ENCODE peak calls at places on chromosomes 4 and X, in seven cellular contexts. One of them, this sample, is unnamed.

GRCh38 chr4:188941524-188942109 is 802.4 kb downstream of the TRIML1 start:
- DNase-seq in upper lobe of left lung: no peak
- DNase-seq in vagina: no peak
- DNase-seq in heart left ventricle: no peak
- DNase-seq in ovary: no peak
- DNase-seq in body of pancreas: no peak
- DNase-seq in prostate gland: no peak
- DNase-seq in this sample: no peak

GRCh38 chr4:57065730-57066482 is 44.3 kb downstream of the IGFBP7 start:
- DNase-seq in upper lobe of left lung: no peak
- DNase-seq in vagina: no peak
- DNase-seq in heart left ventricle: no peak
- DNase-seq in ovary: no peak
- DNase-seq in body of pancreas: no peak
- DNase-seq in prostate gland: no peak
- DNase-seq in this sample: no peak

GRCh38 chrX:19964017-19964710 is 26.7 kb downstream of the BCLAF3 start:
- DNase-seq in upper lobe of left lung: no peak
- DNase-seq in vagina: no peak
- DNase-seq in heart left ventricle: no peak
- DNase-seq in ovary: no peak
- DNase-seq in body of pancreas: no peak
- DNase-seq in prostate gland: no peak
- DNase-seq in this sample: no peak

GRCh38 chrX:356385-357034 is 30.2 kb downstream of the PPP2R3B start:
- DNase-seq in upper lobe of left lung: peak; percentile 42
- DNase-seq in vagina: no peak
- DNase-seq in heart left ventricle: no peak
- DNase-seq in ovary: peak; percentile 0
- DNase-seq in body of pancreas: no peak
- DNase-seq in prostate gland: no peak
- DNase-seq in this sample: no peak

GRCh38 chrX:113399501-113400192 is 559.0 kb upstream of the AMOT start:
- DNase-seq in upper lobe of left lung: no peak
- DNase-seq in vagina: no peak
- DNase-seq in heart left ventricle: no peak
- DNase-seq in ovary: no peak
- DNase-seq in body of pancreas: no peak
- DNase-seq in prostate gland: no peak
- DNase-seq in this sample: no peak

GRCh38 chrX:78104447-78105176 is 564 bp downstream of the PGK1 start:
- DNase-seq in upper lobe of left lung: peak; percentile 21
- DNase-seq in vagina: no peak
- DNase-seq in heart left ventricle: peak; percentile 51
- DNase-seq in ovary: peak; percentile 37
- DNase-seq in body of pancreas: peak; percentile 68
- DNase-seq in prostate gland: peak; percentile 32
- DNase-seq in this sample: peak; percentile 74

GRCh38 chr4:86935833-86936721 is 1.3 kb downstream of the AFF1 start:
- DNase-seq in upper lobe of left lung: peak; percentile 89
- DNase-seq in vagina: no peak
- DNase-seq in heart left ventricle: peak; percentile 39
- DNase-seq in ovary: peak; percentile 43
- DNase-seq in body of pancreas: peak; percentile 75
- DNase-seq in prostate gland: peak; percentile 82
- DNase-seq in this sample: peak; percentile 72

GRCh38 chr4:25068386-25068785 is 37.6 kb upstream of the LGI2 start:
- DNase-seq in upper lobe of left lung: no peak
- DNase-seq in vagina: no peak
- DNase-seq in heart left ventricle: no peak
- DNase-seq in ovary: no peak
- DNase-seq in body of pancreas: no peak
- DNase-seq in prostate gland: no peak
- DNase-seq in this sample: no peak

GRCh38 chrX:99078301-99078700 is 1331.8 kb downstream of the PCDH19 start:
- DNase-seq in upper lobe of left lung: no peak
- DNase-seq in vagina: no peak
- DNase-seq in heart left ventricle: no peak
- DNase-seq in ovary: no peak
- DNase-seq in body of pancreas: no peak
- DNase-seq in prostate gland: no peak
- DNase-seq in this sample: peak; percentile 17

GRCh38 chrX:85112270-85112669 is 108.6 kb downstream of the APOOL start:
- DNase-seq in upper lobe of left lung: no peak
- DNase-seq in vagina: no peak
- DNase-seq in heart left ventricle: no peak
- DNase-seq in ovary: no peak
- DNase-seq in body of pancreas: no peak
- DNase-seq in prostate gland: no peak
- DNase-seq in this sample: no peak

GRCh38 chr4:91914176-91914804 is 389.5 kb upstream of the GRID2 start:
- DNase-seq in upper lobe of left lung: no peak
- DNase-seq in vagina: no peak
- DNase-seq in heart left ventricle: no peak
- DNase-seq in ovary: no peak
- DNase-seq in body of pancreas: peak; percentile 24
- DNase-seq in prostate gland: no peak
- DNase-seq in this sample: no peak

DNA sequence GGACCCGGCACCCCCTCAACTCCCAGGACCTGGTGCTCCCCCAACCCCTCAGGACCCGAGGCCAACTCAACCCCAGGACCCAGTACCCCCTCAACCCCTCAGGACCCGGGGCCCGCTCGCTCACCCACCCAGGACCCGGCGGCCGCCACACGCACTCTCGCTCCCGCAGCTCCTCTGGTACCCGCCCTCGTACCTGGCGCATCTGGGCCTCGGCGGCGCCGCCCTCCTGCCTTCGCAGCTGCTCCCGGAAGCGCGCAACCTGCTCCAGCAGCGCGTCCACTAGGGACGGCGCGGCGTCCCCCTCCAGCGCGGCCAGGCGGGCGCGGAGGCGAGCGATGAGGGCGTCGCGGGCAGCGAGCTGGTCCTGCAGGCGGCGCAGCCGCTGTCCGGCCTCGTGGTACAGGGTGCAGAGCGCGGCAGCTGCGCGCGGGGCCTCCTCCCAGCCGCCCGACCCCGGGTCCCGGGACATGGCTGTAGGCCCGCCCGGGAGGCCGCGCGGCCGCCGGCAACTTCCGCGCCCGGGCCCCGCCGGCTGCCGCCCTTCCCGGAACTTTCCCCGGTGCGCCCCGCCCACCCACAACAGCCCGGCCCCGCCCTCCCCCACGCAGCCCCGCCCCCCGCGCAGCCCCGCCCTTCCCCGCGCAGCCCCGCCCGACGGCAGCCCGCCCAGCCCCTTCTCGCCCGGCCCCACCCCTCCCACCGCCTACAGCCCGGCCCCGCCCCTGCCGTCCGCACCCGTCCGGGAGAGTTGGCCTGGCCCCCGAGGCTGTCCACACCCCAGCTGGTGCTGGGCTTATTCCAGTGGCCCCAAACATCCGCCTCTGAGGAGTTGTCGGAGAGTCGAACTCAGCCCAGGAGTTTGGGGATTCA is at the start of gene TNIP2:
- DNase-seq in upper lobe of left lung: peak; percentile 96
- DNase-seq in vagina: no peak
- DNase-seq in heart left ventricle: peak; percentile 90
- DNase-seq in ovary: peak; percentile 92
- DNase-seq in body of pancreas: peak; percentile 91
- DNase-seq in prostate gland: peak; percentile 83
- DNase-seq in this sample: peak; percentile 91
- TF ChIP-seq CTCF in upper lobe of left lung: peak; percentile 72
- TF ChIP-seq CTCF in vagina: no peak
- TF ChIP-seq CTCF in heart left ventricle: peak; percentile 33
- TF ChIP-seq CTCF in ovary: peak; percentile 66
- TF ChIP-seq CTCF in body of pancreas: peak; percentile 75
- TF ChIP-seq CTCF in prostate gland: peak; percentile 30
- TF ChIP-seq CTCF in this sample: peak; percentile 9

GRCh38 chr4:164440196-164440595 is 313.7 kb upstream of the SMIM31 start:
- DNase-seq in upper lobe of left lung: no peak
- DNase-seq in vagina: no peak
- DNase-seq in heart left ventricle: no peak
- DNase-seq in ovary: no peak
- DNase-seq in body of pancreas: no peak
- DNase-seq in prostate gland: no peak
- DNase-seq in this sample: no peak
- TF ChIP-seq POLR2A in upper lobe of left lung: no peak
- TF ChIP-seq POLR2A in vagina: no peak
- TF ChIP-seq POLR2A in heart left ventricle: no peak
- TF ChIP-seq POLR2A in ovary: no peak
- TF ChIP-seq POLR2A in body of pancreas: no peak
- TF ChIP-seq POLR2A in prostate gland: no peak
- TF ChIP-seq POLR2A in this sample: no peak

DNA sequence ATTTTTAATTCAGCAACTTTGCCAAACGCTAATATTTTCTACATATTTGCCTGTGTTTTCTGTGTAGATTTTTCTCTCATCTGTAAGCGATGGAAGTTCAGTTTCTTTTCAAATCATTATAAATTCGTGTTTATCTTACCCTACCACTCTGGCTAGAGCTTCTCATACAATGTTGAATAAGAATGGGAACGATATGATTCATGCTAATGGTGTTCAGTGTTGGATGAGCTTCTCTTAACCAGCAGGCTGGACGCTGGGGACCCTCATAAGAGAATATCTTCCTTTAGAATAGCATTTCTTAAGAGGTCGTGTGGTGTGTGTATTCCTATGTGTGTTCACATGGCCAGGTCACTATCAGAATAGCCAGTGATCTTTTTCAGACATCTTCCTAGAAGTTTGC is 31.0 kb downstream of the NSDHL start:
- DNase-seq in upper lobe of left lung: no peak
- DNase-seq in vagina: no peak
- DNase-seq in heart left ventricle: no peak
- DNase-seq in ovary: no peak
- DNase-seq in body of pancreas: no peak
- DNase-seq in prostate gland: no peak
- DNase-seq in this sample: no peak
- TF ChIP-seq CTCF in upper lobe of left lung: no peak
- TF ChIP-seq CTCF in vagina: no peak
- TF ChIP-seq CTCF in heart left ventricle: no peak
- TF ChIP-seq CTCF in ovary: no peak
- TF ChIP-seq CTCF in body of pancreas: no peak
- TF ChIP-seq CTCF in prostate gland: no peak
- TF ChIP-seq CTCF in this sample: no peak

DNA sequence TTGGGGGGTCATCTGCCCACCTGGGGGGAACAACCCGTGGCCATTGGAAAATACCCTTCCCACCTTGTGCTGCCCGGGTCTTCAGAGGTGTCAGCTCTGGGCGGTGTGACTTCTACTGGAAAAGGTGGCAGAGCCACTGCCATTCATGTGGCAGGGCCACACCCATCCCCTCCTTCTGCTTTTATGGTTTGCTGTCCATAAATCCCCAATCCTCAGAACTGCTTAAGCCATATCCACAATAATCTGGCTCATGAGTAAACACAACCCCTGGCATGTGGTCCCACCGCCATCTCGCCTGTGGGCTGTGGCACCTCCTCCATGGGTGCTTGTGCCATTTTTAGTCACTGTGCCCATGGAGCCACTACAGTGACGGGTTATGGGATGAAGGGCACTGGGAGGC is 20.6 kb downstream of the SORCS2 start:
- DNase-seq in upper lobe of left lung: no peak
- DNase-seq in vagina: no peak
- DNase-seq in heart left ventricle: no peak
- DNase-seq in ovary: no peak
- DNase-seq in body of pancreas: no peak
- DNase-seq in prostate gland: no peak
- DNase-seq in this sample: no peak
- TF ChIP-seq POLR2A in upper lobe of left lung: no peak
- TF ChIP-seq POLR2A in vagina: no peak
- TF ChIP-seq POLR2A in heart left ventricle: no peak
- TF ChIP-seq POLR2A in ovary: no peak
- TF ChIP-seq POLR2A in body of pancreas: no peak
- TF ChIP-seq POLR2A in prostate gland: no peak
- TF ChIP-seq POLR2A in this sample: no peak

GRCh38 chr4:48127231-48127881 is 6.7 kb downstream of the TXK start:
- DNase-seq in upper lobe of left lung: no peak
- DNase-seq in vagina: no peak
- DNase-seq in heart left ventricle: no peak
- DNase-seq in ovary: no peak
- DNase-seq in body of pancreas: no peak
- DNase-seq in prostate gland: peak; percentile 54
- DNase-seq in this sample: no peak

GRCh38 chr4:48129307-48130014 is 4.6 kb downstream of the TXK start:
- DNase-seq in upper lobe of left lung: peak; percentile 69
- DNase-seq in vagina: no peak
- DNase-seq in heart left ventricle: no peak
- DNase-seq in ovary: no peak
- DNase-seq in body of pancreas: peak; percentile 16
- DNase-seq in prostate gland: no peak
- DNase-seq in this sample: peak; percentile 33

GRCh38 chr4:48130100-48130499 is 4.0 kb downstream of the TXK start:
- DNase-seq in upper lobe of left lung: no peak
- DNase-seq in vagina: no peak
- DNase-seq in heart left ventricle: no peak
- DNase-seq in ovary: no peak
- DNase-seq in body of pancreas: no peak
- DNase-seq in prostate gland: no peak
- DNase-seq in this sample: no peak

GRCh38 chr4:48126621-48127020 is 7.4 kb downstream of the TXK start:
- DNase-seq in upper lobe of left lung: no peak
- DNase-seq in vagina: no peak
- DNase-seq in heart left ventricle: no peak
- DNase-seq in ovary: no peak
- DNase-seq in body of pancreas: no peak
- DNase-seq in prostate gland: no peak
- DNase-seq in this sample: no peak

GRCh38 chr4:48127882-48128394 is 6.1 kb downstream of the TXK start:
- DNase-seq in upper lobe of left lung: peak; percentile 72
- DNase-seq in vagina: no peak
- DNase-seq in heart left ventricle: peak; percentile 53
- DNase-seq in ovary: no peak
- DNase-seq in body of pancreas: peak; percentile 65
- DNase-seq in prostate gland: peak; percentile 48
- DNase-seq in this sample: no peak
- TF ChIP-seq CTCF in upper lobe of left lung: peak; percentile 57
- TF ChIP-seq CTCF in vagina: no peak
- TF ChIP-seq CTCF in heart left ventricle: peak; percentile 45
- TF ChIP-seq CTCF in ovary: no peak
- TF ChIP-seq CTCF in body of pancreas: peak; percentile 64
- TF ChIP-seq CTCF in prostate gland: peak; percentile 12
- TF ChIP-seq CTCF in this sample: peak; percentile 63